ENCODE peak calls at places on chromosomes 1 and 21, in five cellular contexts. Q, X, R, T and D are unnamed samples.

GRCh38 chr1:167239257-167239656 is 18.6 kb downstream of the POU2F1 start:
- DNase-seq in T (no peak), Q (no peak), X (no peak), R (no peak), D (no peak)

GRCh38 chr1:230396966-230397365 is 29.2 kb downstream of the PGBD5 start:
- DNase-seq in Q (no peak), R (no peak), T (no peak), X (no peak), D (no peak)

GRCh38 chr1:212692774-212693644 is 6.6 kb downstream of the BATF3 start:
- DNase-seq in X (no peak), Q (no peak), R (no peak), T (no peak), D (no peak)

GRCh38 chr1:19700046-19700777 is 35.5 kb downstream of the HTR6 start:
- DNase-seq in T (no peak), R (no peak), X (no peak), Q (no peak), D (no peak)

GRCh38 chr1:212775241-212775640 is 16.3 kb downstream of the NSL1 start:
- DNase-seq in T (no peak), X (no peak), Q (no peak), R (no peak), D (no peak)

GRCh38 chr1:30599721-30600120 is 123.7 kb downstream of the MATN1 start:
- DNase-seq in R (no peak), T (no peak), Q (no peak), X (no peak), D (no peak)

GRCh38 chr21:37452222-37452621 is 85.6 kb downstream of the DYRK1A start:
- DNase-seq in R (no peak), X (no peak), Q (no peak), T (no peak), D (no peak)

GRCh38 chr1:33119532-33120217 is 38.7 kb downstream of the AZIN2 start:
- DNase-seq in Q (no peak), T (no peak), X (no peak), R (no peak), D (no peak)

GRCh38 chr1:198624648-198624980 is 14.2 kb upstream of the PTPRC start:
- DNase-seq in R (no peak), T (no peak), Q (no peak), X (no peak), D (no peak)

GRCh38 chr21:30463713-30464112 is 16.5 kb downstream of the KRTAP19-1 start:
- DNase-seq in X (no peak), T (no peak), R (no peak), Q (no peak), D (no peak)